ENCODE peak calls at places on chromosomes 12 and 14, in seven cellular contexts. One of them, this sample, is unnamed.
A peak's percentile ranks its signal among the peaks of the same experiment; 100 is the strongest.

GRCh38 chr14:67526676-67527459 is 6.2 kb upstream of the PLEKHH1 start:
- DNase-seq in fibroblast of the aortic adventitia: peak; percentile 59
- DNase-seq in CD4-positive, CD25-positive, alpha-beta regulatory T cell: no peak
- DNase-seq in A549: peak; percentile 54
- DNase-seq in foreskin fibroblast: peak; percentile 62
- DNase-seq in GM23248: peak; percentile 58
- DNase-seq in lung: peak; percentile 55
- DNase-seq in this sample: peak; percentile 83

GRCh38 chr14:55355922-55356321 is 55.7 kb downstream of the ATG14 start:
- DNase-seq in lung: no peak
- DNase-seq in foreskin fibroblast: no peak
- DNase-seq in CD4-positive, CD25-positive, alpha-beta regulatory T cell: no peak
- DNase-seq in A549: no peak
- DNase-seq in fibroblast of the aortic adventitia: no peak
- DNase-seq in GM23248: no peak
- DNase-seq in this sample: no peak

GRCh38 chr12:74941678-74942077 is 268.0 kb downstream of the KCNC2 start:
- DNase-seq in lung: no peak
- DNase-seq in foreskin fibroblast: no peak
- DNase-seq in fibroblast of the aortic adventitia: no peak
- DNase-seq in A549: no peak
- DNase-seq in GM23248: no peak
- DNase-seq in CD4-positive, CD25-positive, alpha-beta regulatory T cell: no peak
- DNase-seq in this sample: no peak

GRCh38 chr14:38125484-38125912 is 82.2 kb upstream of the SSTR1 start:
- DNase-seq in CD4-positive, CD25-positive, alpha-beta regulatory T cell: no peak
- DNase-seq in foreskin fibroblast: no peak
- DNase-seq in A549: no peak
- DNase-seq in fibroblast of the aortic adventitia: no peak
- DNase-seq in lung: no peak
- DNase-seq in GM23248: peak; percentile 11
- DNase-seq in this sample: no peak

GRCh38 chr14:105899071-105899641 is 372.8 kb downstream of the TMEM121 start:
- DNase-seq in A549: no peak
- DNase-seq in GM23248: no peak
- DNase-seq in fibroblast of the aortic adventitia: no peak
- DNase-seq in CD4-positive, CD25-positive, alpha-beta regulatory T cell: no peak
- DNase-seq in foreskin fibroblast: no peak
- DNase-seq in lung: no peak
- DNase-seq in this sample: no peak

GRCh38 chr12:126903180-126903876 is 1363.6 kb upstream of the TMEM132C start:
- DNase-seq in lung: no peak
- DNase-seq in foreskin fibroblast: no peak
- DNase-seq in CD4-positive, CD25-positive, alpha-beta regulatory T cell: no peak
- DNase-seq in GM23248: no peak
- DNase-seq in A549: no peak
- DNase-seq in fibroblast of the aortic adventitia: no peak
- DNase-seq in this sample: no peak

GRCh38 chr12:56158926-56159461 is 835 bp downstream of the MYL6 start:
- DNase-seq in CD4-positive, CD25-positive, alpha-beta regulatory T cell: peak; percentile 18
- DNase-seq in fibroblast of the aortic adventitia: peak; percentile 79
- DNase-seq in GM23248: peak; percentile 69
- DNase-seq in A549: peak; percentile 50
- DNase-seq in lung: peak; percentile 85
- DNase-seq in foreskin fibroblast: peak; percentile 88
- DNase-seq in this sample: peak; percentile 93

GRCh38 chr12:65152012-65152411 is 17.4 kb upstream of the LEMD3 start:
- DNase-seq in GM23248: no peak
- DNase-seq in A549: no peak
- DNase-seq in CD4-positive, CD25-positive, alpha-beta regulatory T cell: no peak
- DNase-seq in lung: no peak
- DNase-seq in fibroblast of the aortic adventitia: no peak
- DNase-seq in foreskin fibroblast: no peak
- DNase-seq in this sample: no peak

GRCh38 chr14:53391156-53391555 is 238.0 kb upstream of the DDHD1 start:
- DNase-seq in GM23248: peak; percentile 87
- DNase-seq in fibroblast of the aortic adventitia: peak; percentile 84
- DNase-seq in A549: no peak
- DNase-seq in lung: no peak
- DNase-seq in foreskin fibroblast: peak; percentile 95
- DNase-seq in CD4-positive, CD25-positive, alpha-beta regulatory T cell: no peak
- DNase-seq in this sample: no peak
- H3K4me3 ChIP-seq in GM23248: no peak overlapping the region
- H3K4me3 ChIP-seq in fibroblast of the aortic adventitia: no peak overlapping the region
- H3K4me3 ChIP-seq in A549: no peak overlapping the region
- H3K4me3 ChIP-seq in lung: no peak overlapping the region
- H3K4me3 ChIP-seq in foreskin fibroblast: no peak overlapping the region
- H3K4me3 ChIP-seq in CD4-positive, CD25-positive, alpha-beta regulatory T cell: no peak overlapping the region
- H3K4me3 ChIP-seq in this sample: no peak overlapping the region

DNA sequence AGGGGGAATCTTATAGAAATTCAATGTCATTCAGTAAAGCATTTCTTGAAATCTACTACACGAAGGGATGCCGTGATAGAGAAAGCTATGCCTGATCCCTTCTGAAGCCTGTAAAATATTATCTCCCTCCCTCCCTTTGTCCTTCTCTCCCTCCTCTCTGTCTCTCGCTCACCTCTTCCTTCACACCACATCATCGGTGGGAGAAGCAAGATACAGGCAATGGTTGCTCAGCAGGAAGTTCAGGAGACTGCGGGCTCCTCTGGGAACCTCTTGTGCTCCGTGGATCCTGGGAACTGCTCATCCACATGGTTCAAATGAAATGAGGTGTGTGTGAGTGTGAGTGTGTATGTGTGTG is 219.4 kb upstream of the TBX3 start:
- DNase-seq in fibroblast of the aortic adventitia: no peak
- DNase-seq in CD4-positive, CD25-positive, alpha-beta regulatory T cell: no peak
- DNase-seq in A549: no peak
- DNase-seq in foreskin fibroblast: no peak
- DNase-seq in GM23248: peak; percentile 36
- DNase-seq in lung: no peak
- DNase-seq in this sample: no peak
- H3K4me3 ChIP-seq in fibroblast of the aortic adventitia: peak overlapping the region; percentile 57
- H3K4me3 ChIP-seq in CD4-positive, CD25-positive, alpha-beta regulatory T cell: no peak overlapping the region
- H3K4me3 ChIP-seq in A549: no peak overlapping the region
- H3K4me3 ChIP-seq in foreskin fibroblast: peak overlapping the region; percentile 41
- H3K4me3 ChIP-seq in GM23248: peak overlapping the region; percentile 24
- H3K4me3 ChIP-seq in lung: no peak overlapping the region
- H3K4me3 ChIP-seq in this sample: peak overlapping the region; percentile 49

DNA sequence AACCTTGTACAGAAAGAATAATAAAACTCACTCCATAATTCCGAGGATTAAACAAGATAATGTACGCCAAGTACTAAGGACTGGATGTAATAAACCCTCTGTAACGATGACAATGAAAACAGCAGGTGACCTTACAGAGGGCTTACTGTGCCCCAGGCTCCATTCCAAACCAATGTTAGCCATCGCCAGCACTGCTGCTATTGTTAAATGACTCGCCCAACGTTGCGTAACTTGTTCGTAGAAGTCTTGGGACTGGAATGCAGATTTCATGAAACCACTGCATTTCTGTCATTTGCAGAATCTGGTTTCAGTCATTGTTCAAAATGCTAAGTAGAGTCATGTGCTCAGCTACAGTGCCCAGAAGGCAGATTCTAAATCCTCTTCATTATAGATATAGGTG is 728 bp upstream of the STON2 start:
- DNase-seq in lung: peak; percentile 75
- DNase-seq in CD4-positive, CD25-positive, alpha-beta regulatory T cell: no peak
- DNase-seq in foreskin fibroblast: peak; percentile 98
- DNase-seq in A549: peak; percentile 17
- DNase-seq in fibroblast of the aortic adventitia: peak; percentile 99
- DNase-seq in GM23248: peak; percentile 100
- DNase-seq in this sample: peak; percentile 66
- H3K4me3 ChIP-seq in lung: no peak overlapping the region
- H3K4me3 ChIP-seq in CD4-positive, CD25-positive, alpha-beta regulatory T cell: no peak overlapping the region
- H3K4me3 ChIP-seq in foreskin fibroblast: no peak overlapping the region
- H3K4me3 ChIP-seq in A549: no peak overlapping the region
- H3K4me3 ChIP-seq in fibroblast of the aortic adventitia: no peak overlapping the region
- H3K4me3 ChIP-seq in GM23248: peak overlapping the region; percentile 60
- H3K4me3 ChIP-seq in this sample: peak overlapping the region; percentile 27

DNA sequence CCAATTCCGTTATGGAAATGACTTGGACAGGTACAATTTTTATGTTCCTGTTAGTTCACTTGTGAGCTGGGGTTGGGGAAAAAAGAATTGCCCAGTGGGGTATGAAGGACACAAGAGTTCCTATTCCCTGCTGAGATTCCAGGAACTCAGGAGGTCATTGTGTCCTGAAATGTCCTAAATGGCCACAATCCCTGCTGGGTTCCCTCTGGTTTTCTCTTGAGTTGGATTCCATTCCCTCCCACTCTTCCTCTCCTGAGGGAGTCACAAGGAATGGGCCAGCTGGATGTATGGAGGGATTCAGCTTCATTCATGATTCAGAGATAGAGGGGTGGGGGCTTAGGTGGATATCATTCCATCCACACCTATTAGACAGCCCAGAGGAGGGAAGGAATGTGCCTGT is 34.5 kb upstream of the DCD start:
- DNase-seq in lung: no peak
- DNase-seq in A549: no peak
- DNase-seq in fibroblast of the aortic adventitia: no peak
- DNase-seq in CD4-positive, CD25-positive, alpha-beta regulatory T cell: no peak
- DNase-seq in GM23248: no peak
- DNase-seq in foreskin fibroblast: no peak
- DNase-seq in this sample: no peak
- H3K4me3 ChIP-seq in lung: no peak overlapping the region
- H3K4me3 ChIP-seq in A549: no peak overlapping the region
- H3K4me3 ChIP-seq in fibroblast of the aortic adventitia: no peak overlapping the region
- H3K4me3 ChIP-seq in CD4-positive, CD25-positive, alpha-beta regulatory T cell: no peak overlapping the region
- H3K4me3 ChIP-seq in GM23248: no peak overlapping the region
- H3K4me3 ChIP-seq in foreskin fibroblast: no peak overlapping the region
- H3K4me3 ChIP-seq in this sample: no peak overlapping the region

DNA sequence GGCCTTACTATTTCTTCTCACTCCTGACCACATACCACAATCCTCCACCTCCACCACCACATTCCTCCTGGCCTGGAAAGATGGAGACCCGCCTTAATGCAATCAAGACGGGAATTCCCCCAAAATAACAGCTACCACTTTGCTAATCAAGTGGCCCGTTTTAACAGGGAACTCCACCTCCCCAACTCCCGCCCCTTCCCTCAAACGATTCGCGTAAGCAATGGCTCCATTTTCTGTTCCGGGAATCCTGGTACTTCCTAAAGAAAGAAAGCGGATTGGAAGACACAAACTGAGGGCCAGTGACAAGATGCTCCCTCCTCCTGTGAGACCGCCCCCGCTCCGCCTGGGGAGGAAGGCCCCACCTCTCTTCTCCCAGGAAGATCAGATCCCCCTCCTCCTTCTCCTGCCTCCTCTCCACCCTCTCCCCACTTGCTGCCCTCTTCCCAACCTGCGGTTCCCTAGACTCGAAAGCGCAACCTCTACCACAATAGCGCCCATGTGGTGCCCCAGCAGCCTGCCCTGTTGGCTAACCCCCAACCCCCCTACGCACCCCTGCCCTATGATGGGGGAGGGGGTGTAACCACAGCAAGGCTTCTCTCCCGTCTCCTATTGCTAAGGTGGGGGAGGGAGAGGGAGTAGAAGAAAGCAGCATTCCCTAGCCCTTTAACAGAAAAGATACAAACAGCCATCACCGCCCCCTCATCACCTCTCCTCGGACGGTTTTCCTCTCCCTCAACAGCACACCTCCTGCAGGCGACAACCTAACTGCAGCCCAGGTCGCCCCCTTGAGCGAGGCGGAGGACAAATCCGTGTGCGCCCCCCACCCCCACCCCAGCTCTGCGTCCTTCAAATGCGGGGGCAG is 777 bp downstream of the ARF3 start:
- DNase-seq in lung: peak; percentile 89
- DNase-seq in A549: peak; percentile 94
- DNase-seq in CD4-positive, CD25-positive, alpha-beta regulatory T cell: peak; percentile 28
- DNase-seq in foreskin fibroblast: peak; percentile 97
- DNase-seq in fibroblast of the aortic adventitia: peak; percentile 96
- DNase-seq in GM23248: peak; percentile 98
- DNase-seq in this sample: peak; percentile 96
- H3K4me3 ChIP-seq in lung: peak overlapping the region; percentile 92
- H3K4me3 ChIP-seq in A549: peak overlapping the region; percentile 79
- H3K4me3 ChIP-seq in CD4-positive, CD25-positive, alpha-beta regulatory T cell: peak overlapping the region; percentile 76
- H3K4me3 ChIP-seq in foreskin fibroblast: peak overlapping the region; percentile 89
- H3K4me3 ChIP-seq in fibroblast of the aortic adventitia: peak overlapping the region; percentile 97
- H3K4me3 ChIP-seq in GM23248: peak overlapping the region; percentile 99
- H3K4me3 ChIP-seq in this sample: peak overlapping the region; percentile 96

GRCh38 chr12:105332925-105333324 is 2.4 kb downstream of the C12orf75 start:
- DNase-seq in CD4-positive, CD25-positive, alpha-beta regulatory T cell: no peak
- DNase-seq in fibroblast of the aortic adventitia: no peak
- DNase-seq in GM23248: peak; percentile 16
- DNase-seq in A549: no peak
- DNase-seq in foreskin fibroblast: no peak
- DNase-seq in lung: no peak
- DNase-seq in this sample: no peak

GRCh38 chr12:105330283-105330937 is at the start of gene C12orf75:
- DNase-seq in lung: peak; percentile 55
- DNase-seq in CD4-positive, CD25-positive, alpha-beta regulatory T cell: peak; percentile 85
- DNase-seq in fibroblast of the aortic adventitia: peak; percentile 60
- DNase-seq in foreskin fibroblast: peak; percentile 92
- DNase-seq in GM23248: peak; percentile 89
- DNase-seq in A549: peak; percentile 78
- DNase-seq in this sample: peak; percentile 98

GRCh38 chr12:105329926-105330282 is 587 bp upstream of the C12orf75 start:
- DNase-seq in CD4-positive, CD25-positive, alpha-beta regulatory T cell: peak; percentile 6
- DNase-seq in foreskin fibroblast: no peak
- DNase-seq in A549: no peak
- DNase-seq in fibroblast of the aortic adventitia: no peak
- DNase-seq in lung: no peak
- DNase-seq in GM23248: peak; percentile 47
- DNase-seq in this sample: no peak

GRCh38 chr12:105330938-105331804 is 680 bp downstream of the C12orf75 start:
- DNase-seq in lung: no peak
- DNase-seq in foreskin fibroblast: peak; percentile 65
- DNase-seq in GM23248: peak; percentile 78
- DNase-seq in fibroblast of the aortic adventitia: no peak
- DNase-seq in A549: no peak
- DNase-seq in CD4-positive, CD25-positive, alpha-beta regulatory T cell: peak; percentile 44
- DNase-seq in this sample: peak; percentile 82

DNA sequence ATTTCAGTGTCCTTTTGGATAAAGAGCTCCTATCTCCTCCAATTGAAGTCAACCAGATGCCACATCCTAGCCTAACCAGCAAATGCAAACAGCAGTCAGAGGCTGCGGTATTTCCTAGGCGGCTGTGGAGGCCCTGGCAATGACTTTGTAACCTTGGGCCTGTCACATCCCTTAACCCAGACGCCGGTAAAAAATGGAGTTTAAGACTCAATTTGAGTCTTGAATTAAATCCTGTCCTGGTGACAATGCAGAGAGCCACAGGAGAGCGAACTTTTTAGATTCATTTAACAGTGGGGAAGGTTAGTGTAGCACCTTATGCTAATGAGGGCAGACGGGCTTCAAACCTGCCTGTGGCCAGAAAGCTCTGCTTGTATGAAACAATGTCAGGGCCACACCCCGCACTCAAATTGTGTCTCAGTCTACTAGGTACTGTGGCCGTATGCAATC is 1.3 kb downstream of the C12orf75 start:
- DNase-seq in foreskin fibroblast: peak; percentile 52
- DNase-seq in lung: no peak
- DNase-seq in fibroblast of the aortic adventitia: no peak
- DNase-seq in A549: no peak
- DNase-seq in GM23248: peak; percentile 45
- DNase-seq in CD4-positive, CD25-positive, alpha-beta regulatory T cell: no peak
- DNase-seq in this sample: no peak
- H3K4me3 ChIP-seq in foreskin fibroblast: peak overlapping the region; percentile 86
- H3K4me3 ChIP-seq in lung: no peak overlapping the region
- H3K4me3 ChIP-seq in fibroblast of the aortic adventitia: peak overlapping the region; percentile 75
- H3K4me3 ChIP-seq in A549: peak overlapping the region; percentile 64
- H3K4me3 ChIP-seq in GM23248: peak overlapping the region; percentile 92
- H3K4me3 ChIP-seq in CD4-positive, CD25-positive, alpha-beta regulatory T cell: peak overlapping the region; percentile 80
- H3K4me3 ChIP-seq in this sample: peak overlapping the region; percentile 83

This sample was measured in osteoblast.